ENCODE peak calls at places on chromosomes 4 and X, in nine cellular contexts. A is HCT116, R is MM.1S, Y is bronchial epithelial cell, B is GM12865, O is lower lobe of right lung, P is ascending aorta, M is IMR-90, I is osteocyte. S is an unnamed sample.

GRCh38 chrX:32153586-32153985 is 1057.8 kb downstream of the DMD start:
- DNase-seq in Y (no peak), P (no peak), I (no peak), B (no peak), R (no peak), O (no peak), A (no peak), M (no peak), S (no peak)

GRCh38 chrX:93985621-93986020 is 311.6 kb downstream of the FAM133A start:
- DNase-seq in R (no peak), I (no peak), O (no peak), Y (peak), M (no peak), P (no peak), A (no peak), B (no peak), S (no peak)

GRCh38 chr4:6221296-6221850 is 21.0 kb upstream of the JAKMIP1 start:
- DNase-seq in B (no peak), O (no peak), R (no peak), Y (no peak), A (no peak), M (no peak), I (peak), P (no peak), S (no peak)

GRCh38 chr4:150078996-150079581 is 844 bp downstream of the DCLK2 start:
- DNase-seq in P (peak), R (peak), M (peak), A (no peak), O (peak), I (peak), B (peak), Y (no peak), S (no peak)

GRCh38 chr4:105840426-105841174 is 54.7 kb upstream of the NPNT start:
- DNase-seq in M (no peak), A (no peak), Y (no peak), R (no peak), I (no peak), O (no peak), B (no peak), P (no peak), S (no peak)

GRCh38 chrX:13938766-13939530 is 90.7 kb downstream of the GEMIN8 start:
- DNase-seq in B (no peak), M (no peak), R (no peak), Y (no peak), A (no peak), P (no peak), I (no peak), O (no peak), S (no peak)

GRCh38 chr4:2799971-2800690 is 7.2 kb downstream of the SH3BP2 start:
- DNase-seq in Y (peak), A (no peak), I (no peak), P (no peak), R (no peak), O (peak), M (no peak), B (peak), S (no peak)

GRCh38 chrX:63959975-63960374 is 175.0 kb upstream of the ARHGEF9 start:
- DNase-seq in A (no peak), Y (no peak), B (no peak), M (no peak), R (no peak), O (no peak), P (no peak), I (no peak), S (no peak)

GRCh38 chr4:105399535-105400161 is 74.2 kb downstream of the PPA2 start:
- DNase-seq in Y (peak), R (no peak), M (peak), A (peak), B (no peak), I (no peak), O (no peak), P (no peak), S (peak)

GRCh38 chr4:91935217-91935616 is 368.5 kb upstream of the GRID2 start:
- DNase-seq in P (no peak), I (no peak), R (no peak), Y (no peak), A (no peak), O (no peak), M (no peak), B (no peak), S (no peak)

GRCh38 chrX:40151211-40152172 is 53.7 kb upstream of the BCOR start:
- DNase-seq in I (no peak), Y (no peak), O (peak), R (no peak), P (no peak), M (no peak), A (no peak), B (no peak), S (no peak)

GRCh38 chr4:40331092-40331824 is 3.9 kb upstream of the CHRNA9 start:
- DNase-seq in O (no peak), Y (no peak), B (no peak), I (no peak), M (no peak), P (no peak), A (no peak), R (no peak), S (peak)

GRCh38 chrX:123964155-123964554 is 2.6 kb downstream of the STAG2 start:
- DNase-seq in M (peak), R (no peak), A (no peak), P (no peak), B (no peak), Y (peak), O (no peak), I (no peak), S (peak)

GRCh38 chrX:119790977-119791436 is 423 bp downstream of the RPL39 start:
- DNase-seq in R (peak), B (peak), O (no peak), I (no peak), P (no peak), A (no peak), M (peak), Y (peak), S (peak)

GRCh38 chrX:11239230-11239629 is 54.0 kb upstream of the AMELX start:
- DNase-seq in B (peak), I (no peak), P (no peak), O (no peak), A (no peak), R (peak), Y (peak), M (peak), S (peak)

GRCh38 chr4:146510942-146511341 is 10.8 kb downstream of the SLC10A7 start:
- DNase-seq in A (no peak), I (no peak), B (no peak), M (no peak), Y (no peak), R (no peak), P (no peak), O (no peak), S (no peak)
- TF ChIP-seq CTCF in A (peak), I (peak), B (no peak), M (no peak), Y (no peak), R (no peak), P (no peak), O (no peak), S (peak)

GRCh38 chrX:57265126-57265525 is 21.4 kb upstream of the FAAH2 start:
- DNase-seq in Y (no peak), R (no peak), A (no peak), I (no peak), O (no peak), B (no peak), M (no peak), P (no peak), S (no peak)
- TF ChIP-seq CTCF in Y (no peak), R (no peak), A (no peak), I (no peak), O (no peak), B (no peak), M (no peak), P (no peak), S (no peak)

GRCh38 chr4:98508825-98509539 is 149.4 kb downstream of the TSPAN5 start:
- DNase-seq in B (no peak), P (no peak), I (no peak), A (peak), Y (no peak), O (no peak), R (no peak), M (no peak), S (no peak)

GRCh38 chr4:98507299-98507698 is 151.1 kb downstream of the TSPAN5 start:
- DNase-seq in Y (no peak), P (no peak), B (no peak), O (no peak), I (no peak), A (no peak), M (no peak), R (no peak), S (no peak)

GRCh38 chr4:98505991-98506390 is 152.4 kb downstream of the TSPAN5 start:
- DNase-seq in Y (no peak), R (no peak), B (no peak), P (no peak), A (no peak), I (no peak), O (no peak), M (no peak), S (no peak)

GRCh38 chr4:98508248-98508647 is 150.2 kb downstream of the TSPAN5 start:
- DNase-seq in M (no peak), O (no peak), Y (no peak), A (no peak), I (no peak), R (no peak), P (no peak), B (no peak), S (no peak)

GRCh38 chr4:98506462-98507132 is 151.8 kb downstream of the TSPAN5 start:
- DNase-seq in B (no peak), M (no peak), I (no peak), P (no peak), Y (no peak), A (no peak), R (no peak), O (no peak), S (no peak)
- TF ChIP-seq CTCF in B (no peak), M (no peak), I (peak), P (no peak), Y (no peak), A (peak), R (peak), O (no peak), S (peak)

GRCh38 chr4:159417006-159417405 is 314.1 kb downstream of the RAPGEF2 start:
- DNase-seq in B (no peak), I (no peak), A (no peak), O (no peak), Y (no peak), M (no peak), P (no peak), R (no peak), S (no peak)
- TF ChIP-seq CTCF in B (no peak), I (no peak), A (no peak), O (no peak), Y (no peak), M (no peak), P (no peak), R (no peak), S (no peak)

DNA sequence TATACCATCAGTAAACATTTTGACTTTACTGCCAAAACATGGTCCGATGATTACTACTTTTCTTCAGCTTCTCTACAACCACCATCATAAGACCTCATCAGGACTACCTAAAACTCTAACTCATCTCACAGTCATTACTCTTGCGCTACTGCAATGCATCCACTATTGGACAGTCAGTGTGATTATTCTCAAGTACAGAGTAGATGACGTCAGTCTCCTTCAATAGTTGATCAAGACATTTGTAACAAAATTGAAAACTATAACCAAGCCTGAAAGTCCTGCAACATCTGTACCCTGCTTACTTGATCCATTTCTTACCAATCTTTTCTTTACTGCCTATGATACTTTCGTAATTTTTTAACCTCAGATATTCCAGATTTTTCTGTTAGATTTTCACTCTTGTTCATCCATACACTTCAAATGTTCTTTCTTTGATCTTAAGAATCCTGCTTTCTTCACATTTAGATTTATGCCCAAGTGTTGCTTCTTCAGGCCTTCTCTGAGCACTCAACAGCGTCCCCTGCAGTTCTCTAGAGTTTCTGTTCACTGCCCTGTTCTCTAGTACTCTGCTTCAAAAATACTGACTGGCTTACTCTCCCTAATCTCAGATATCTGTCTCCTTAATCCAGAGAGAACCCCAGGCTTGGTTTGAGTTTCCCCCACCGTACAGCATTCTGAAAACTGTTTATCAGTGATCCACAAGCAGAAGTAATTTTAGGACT is 1517.6 kb downstream of the STIM2 start:
- DNase-seq in B (no peak), M (no peak), R (no peak), P (no peak), I (no peak), O (no peak), Y (no peak), A (no peak), S (no peak)
- TF ChIP-seq CTCF in B (no peak), M (no peak), R (no peak), P (no peak), I (no peak), O (no peak), Y (no peak), A (no peak), S (peak)